ENCODE peak calls at places on chromosome 1, in ten cellular contexts. O, A, N, V, E, I, T, F, C and R are unnamed samples.

GRCh38 chr1:41955461-41956159 is 36.9 kb upstream of the HIVEP3 start:
- DNase-seq in V (peak; percentile 31), N (no peak), T (peak; percentile 93), E (no peak), O (no peak), C (peak; percentile 86), F (no peak), I (peak; percentile 95), A (no peak), R (peak; percentile 90)

GRCh38 chr1:211198111-211198510 is 61.1 kb upstream of the RCOR3 start:
- DNase-seq in N (no peak), E (no peak), V (no peak), A (no peak), C (peak; percentile 32), T (peak; percentile 14), F (no peak), I (peak; percentile 75), O (no peak), R (no peak)

GRCh38 chr1:2255420-2256369 is 27.6 kb downstream of the SKI start:
- DNase-seq in V (peak; percentile 94), I (peak; percentile 73), N (peak; percentile 91), F (no peak), C (peak; percentile 86), E (no peak), T (peak; percentile 63), A (peak; percentile 81), O (no peak), R (no peak)

GRCh38 chr1:208516780-208517179 is 272.6 kb upstream of the PLXNA2 start:
- DNase-seq in N (no peak), F (no peak), T (no peak), O (no peak), V (no peak), I (no peak), E (no peak), A (no peak), C (no peak), R (no peak)

GRCh38 chr1:234926252-234926573 is 202.4 kb downstream of the TOMM20 start:
- DNase-seq in O (no peak), V (no peak), N (no peak), E (no peak), T (no peak), F (no peak), I (no peak), A (no peak), C (no peak), R (no peak)

GRCh38 chr1:35688161-35688560 is 30.5 kb downstream of the C1orf216 start:
- DNase-seq in O (no peak), C (no peak), F (no peak), V (no peak), E (no peak), N (no peak), T (no peak), I (no peak), A (no peak), R (no peak)

GRCh38 chr1:42306977-42307376 is 28.1 kb downstream of the FOXJ3 start:
- DNase-seq in O (no peak), F (no peak), I (no peak), E (no peak), N (no peak), C (no peak), T (no peak), A (no peak), V (no peak), R (no peak)

GRCh38 chr1:37764888-37765441 is at the start of gene EPHA10:
- DNase-seq in N (no peak), F (no peak), E (no peak), C (no peak), T (no peak), A (no peak), O (no peak), V (peak; percentile 45), I (no peak), R (no peak)

GRCh38 chr1:27622828-27623227 is 12.2 kb downstream of the FGR start:
- DNase-seq in I (no peak), N (no peak), F (no peak), V (no peak), A (no peak), O (no peak), C (no peak), E (no peak), T (no peak), R (no peak)

GRCh38 chr1:178155478-178156255 is 61.8 kb downstream of the RASAL2 start:
- DNase-seq in V (no peak), T (no peak), A (no peak), C (no peak), F (no peak), I (peak; percentile 49), O (no peak), N (no peak), E (no peak), R (no peak)

DNA sequence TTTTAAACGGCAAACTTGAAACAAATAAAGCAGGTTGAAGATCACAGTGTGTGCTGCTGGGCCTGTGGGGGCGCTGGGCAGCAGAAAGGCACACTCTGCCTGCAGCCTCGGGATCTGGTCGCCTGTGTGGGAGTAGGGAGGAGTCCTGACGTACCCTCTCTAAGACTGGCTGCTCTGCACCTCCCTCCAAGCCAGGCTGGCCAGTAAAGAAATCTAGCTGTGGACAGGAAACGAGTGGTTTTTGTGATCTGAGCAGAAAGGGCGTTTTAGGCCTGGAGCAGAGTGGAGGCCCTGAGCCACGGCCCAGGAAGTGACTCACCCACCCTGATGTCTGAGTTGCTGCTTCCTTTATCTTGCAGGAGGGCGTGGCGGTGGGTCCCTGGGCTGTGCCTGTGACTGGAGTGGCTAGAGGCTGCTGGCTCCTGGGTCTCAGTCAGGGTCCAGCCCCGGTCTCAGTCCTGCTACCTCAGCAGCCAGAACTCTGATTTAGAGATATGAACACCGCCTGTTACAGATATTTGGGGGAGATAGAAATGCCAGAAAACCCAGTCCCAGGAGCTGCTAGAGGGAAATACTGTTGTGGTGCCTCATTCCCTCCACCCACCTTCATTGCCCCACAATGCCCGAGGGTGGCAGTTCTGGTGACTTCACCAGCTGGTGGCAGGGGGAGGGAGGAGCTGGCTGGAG is 11.3 kb upstream of the S100A11 start:
- DNase-seq in F (peak; percentile 96), V (peak; percentile 99), I (peak; percentile 100), O (peak; percentile 91), C (peak; percentile 100), A (peak; percentile 90), T (peak; percentile 99), N (peak; percentile 76), E (peak; percentile 95), R (peak; percentile 99)
- H3K4me3 ChIP-seq in F (peak overlapping the region; percentile 39), V (no peak overlapping the region), I (peak overlapping the region; percentile 23), O (no peak overlapping the region), C (no peak overlapping the region), A (peak overlapping the region; percentile 15), T (peak overlapping the region; percentile 31), N (peak overlapping the region; percentile 45), E (peak overlapping the region; percentile 31), R (peak overlapping the region; percentile 13)

GRCh38 chr1:167819849-167820683 is 93.9 kb downstream of the ADCY10 start:
- DNase-seq in C (peak; percentile 97), N (no peak), O (peak; percentile 75), I (peak; percentile 96), A (no peak), E (peak; percentile 85), T (peak; percentile 87), V (peak; percentile 94), F (peak; percentile 76), R (peak; percentile 92)
- H3K4me3 ChIP-seq in C (peak overlapping the region; percentile 20), N (no peak overlapping the region), O (peak overlapping the region; percentile 31), I (peak overlapping the region; percentile 7), A (peak overlapping the region; percentile 18), E (peak overlapping the region; percentile 47), T (peak overlapping the region; percentile 38), V (no peak overlapping the region), F (peak overlapping the region; percentile 48), R (peak overlapping the region; percentile 17)

DNA sequence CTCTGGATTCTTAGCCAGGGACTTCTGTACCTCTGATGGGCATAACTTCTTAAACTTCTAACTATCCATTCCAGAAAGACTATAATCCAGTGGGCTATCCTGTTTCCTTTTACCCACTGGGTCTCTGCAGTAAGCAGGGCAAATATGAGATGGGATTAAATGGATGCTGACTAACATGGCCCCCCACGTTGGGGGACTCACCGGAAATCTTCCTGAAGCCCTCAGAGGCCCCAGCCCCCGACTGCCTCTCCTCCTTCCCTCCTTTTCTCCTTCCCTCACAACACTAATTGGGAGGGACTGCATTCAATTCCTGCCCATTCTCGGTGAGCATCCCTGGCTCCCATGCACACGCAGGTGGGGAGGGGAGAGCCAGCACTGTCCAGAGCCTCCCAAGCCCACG is 70.1 kb downstream of the SSBP3 start:
- DNase-seq in T (no peak), C (no peak), I (no peak), F (no peak), O (no peak), V (no peak), E (no peak), A (no peak), N (no peak), R (no peak)
- H3K4me3 ChIP-seq in T (peak overlapping the region; percentile 34), C (no peak overlapping the region), I (no peak overlapping the region), F (no peak overlapping the region), O (no peak overlapping the region), V (no peak overlapping the region), E (peak overlapping the region; percentile 14), A (no peak overlapping the region), N (no peak overlapping the region), R (no peak overlapping the region)

DNA sequence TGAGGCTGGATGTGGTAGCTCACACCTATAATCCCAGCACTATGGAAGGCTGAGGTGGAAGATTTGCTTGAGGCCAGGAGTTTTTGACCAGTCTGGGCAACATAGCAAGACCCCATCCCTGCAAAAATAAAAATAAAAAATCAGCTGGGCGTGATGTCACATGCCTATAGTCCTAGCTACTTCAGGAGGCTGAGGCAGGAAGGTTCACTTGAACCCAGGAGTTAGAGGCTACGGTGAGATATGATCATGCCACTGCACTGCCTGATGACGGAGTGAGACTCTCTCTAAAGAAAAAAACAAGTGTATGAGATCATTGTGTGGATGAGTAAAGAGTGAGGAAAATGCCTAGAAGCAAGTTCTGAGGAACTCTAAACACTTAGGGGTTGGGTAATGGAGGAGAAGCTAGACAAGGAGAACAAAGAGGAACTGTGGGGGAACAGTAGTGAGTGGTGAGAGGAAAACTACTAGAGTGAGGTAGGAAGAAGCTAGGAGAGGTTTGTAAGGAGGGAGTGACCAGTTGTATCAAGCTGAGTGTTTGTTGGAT is 17.0 kb downstream of the CLIC4 start:
- DNase-seq in A (no peak), F (no peak), T (no peak), O (no peak), C (peak; percentile 90), V (no peak), E (no peak), I (peak; percentile 54), N (no peak), R (no peak)
- H3K4me3 ChIP-seq in A (no peak overlapping the region), F (no peak overlapping the region), T (no peak overlapping the region), O (no peak overlapping the region), C (no peak overlapping the region), V (no peak overlapping the region), E (no peak overlapping the region), I (no peak overlapping the region), N (no peak overlapping the region), R (no peak overlapping the region)